ENCODE peak calls at places on chromosome 16, in four cellular contexts. N is Peyer's patch, Q is endothelial cell of umbilical vein, U is spleen. Z is an unnamed sample. For H3K36me3, the result is how much of the 10 kb centered on the place peaks cover.

GRCh38 chr16:67967183-67967955 is 1.1 kb downstream of the SLC12A4 start:
- DNase-seq in N (no peak), Q (peak), U (peak), Z (no peak)

GRCh38 chr16:84844049-84844350 is 24.2 kb downstream of the CRISPLD2 start:
- DNase-seq in N (no peak), Q (no peak), U (no peak), Z (no peak)

GRCh38 chr16:69707920-69708683 is 18.3 kb downstream of the NQO1 start:
- DNase-seq in N (no peak), Q (no peak), U (no peak), Z (no peak)

GRCh38 chr16:4698321-4699029 is 5.1 kb downstream of the NUDT16L1 start:
- DNase-seq in N (peak), Q (no peak), U (peak), Z (no peak)

GRCh38 chr16:297832-298231 is 14.9 kb downstream of the PDIA2 start:
- DNase-seq in N (no peak), Q (no peak), U (no peak), Z (no peak)

GRCh38 chr16:17724242-17724898 is 253.6 kb upstream of the XYLT1 start:
- DNase-seq in N (no peak), Q (no peak), U (no peak), Z (no peak)

GRCh38 chr16:89084814-89085612 is 8.6 kb upstream of the ACSF3 start:
- DNase-seq in N (no peak), Q (no peak), U (peak), Z (no peak)

GRCh38 chr16:85836706-85837582 is 37.4 kb downstream of the COX4I1 start:
- DNase-seq in N (no peak), Q (no peak), U (peak), Z (no peak)

DNA sequence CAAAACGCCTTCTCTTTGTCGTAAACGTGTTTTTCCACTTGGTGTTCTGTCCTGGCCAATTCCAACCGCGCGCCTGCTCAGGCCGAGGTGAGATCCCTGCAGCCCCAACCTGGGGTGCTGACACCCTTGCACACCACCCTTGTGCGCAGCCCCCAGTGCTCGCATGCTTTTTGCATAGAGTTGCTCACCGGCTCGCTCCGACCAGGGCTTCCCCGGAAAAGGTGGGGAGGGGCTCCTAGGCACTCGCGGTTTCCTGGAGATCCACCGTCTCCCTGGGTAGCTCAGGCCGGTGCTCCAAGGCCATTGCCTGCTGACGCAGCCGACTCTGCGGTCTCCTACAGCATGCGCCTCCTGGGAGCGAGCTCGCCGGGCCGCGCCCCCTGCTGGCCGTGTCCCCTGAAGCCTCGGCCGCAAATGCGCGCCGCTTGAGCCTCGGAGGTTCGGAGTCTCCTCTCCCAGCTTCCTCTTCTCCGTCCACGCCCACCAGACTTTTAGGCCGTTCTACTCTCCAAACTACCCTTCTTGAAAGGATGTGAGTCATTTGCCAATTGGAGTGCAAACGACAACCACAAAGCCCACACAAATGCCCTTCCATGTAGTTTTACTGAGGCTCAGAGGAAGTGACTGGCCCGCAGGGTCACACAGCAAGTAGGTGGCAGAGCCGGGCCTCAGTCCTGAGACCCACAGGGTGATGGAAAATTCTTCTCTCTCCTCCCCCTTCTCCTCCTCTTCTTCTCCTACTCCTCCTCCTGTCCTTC is 7.2 kb upstream of the PDP2 start:
- DNase-seq in N (peak), Q (peak), U (peak), Z (peak)
- H3K4me3 ChIP-seq in N (peak), Q (no peak), U (peak), Z (peak)

GRCh38 chr16:2088192-2088631 is 40.4 kb downstream of the TSC2 start:
- DNase-seq in N (no peak), Q (no peak), U (no peak), Z (no peak)
- H3K36me3 ChIP-seq in N (under half), Q (under half), U (half or more), Z (under half)

DNA sequence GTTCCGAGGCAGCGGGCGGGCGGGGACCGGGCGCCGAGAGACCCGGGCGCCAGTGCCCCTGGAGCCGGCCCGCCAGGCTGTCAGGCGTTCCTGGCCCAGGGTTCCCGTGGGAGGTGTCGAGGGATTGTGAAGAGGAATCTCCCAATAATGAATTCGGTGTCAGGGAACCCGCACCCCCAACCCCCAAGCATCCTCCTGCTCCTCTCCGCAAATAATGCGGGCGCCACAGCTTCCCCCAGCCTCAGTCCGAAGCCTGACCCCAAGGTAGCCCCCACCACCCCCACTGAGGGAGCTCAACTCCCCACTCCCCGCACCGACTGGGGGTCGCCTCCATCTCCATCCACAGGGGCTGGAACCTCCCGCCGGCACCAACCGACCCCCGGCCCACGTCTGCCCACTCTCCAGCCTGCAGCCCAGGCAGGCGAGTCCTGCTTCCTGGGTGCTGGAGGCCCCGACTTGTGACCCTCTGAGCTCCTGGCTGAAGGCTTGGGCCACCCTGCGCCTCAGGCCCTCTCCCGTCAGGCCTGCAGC is 641 bp upstream of the CASKIN1 start:
- DNase-seq in N (no peak), Q (no peak), U (no peak), Z (no peak)
- H3K4me3 ChIP-seq in N (no peak), Q (no peak), U (no peak), Z (no peak)

GRCh38 chr16:88013091-88013609 is 61.9 kb downstream of the BANP start:
- DNase-seq in N (no peak), Q (no peak), U (no peak), Z (no peak)
- H3K36me3 ChIP-seq in N (under half), Q (under half), U (half or more), Z (under half)

GRCh38 chr16:30024451-30024850 is 1.5 kb downstream of the C16orf92 start:
- DNase-seq in N (no peak), Q (no peak), U (no peak), Z (no peak)
- H3K4me3 ChIP-seq in N (no peak), Q (no peak), U (no peak), Z (no peak)

DNA sequence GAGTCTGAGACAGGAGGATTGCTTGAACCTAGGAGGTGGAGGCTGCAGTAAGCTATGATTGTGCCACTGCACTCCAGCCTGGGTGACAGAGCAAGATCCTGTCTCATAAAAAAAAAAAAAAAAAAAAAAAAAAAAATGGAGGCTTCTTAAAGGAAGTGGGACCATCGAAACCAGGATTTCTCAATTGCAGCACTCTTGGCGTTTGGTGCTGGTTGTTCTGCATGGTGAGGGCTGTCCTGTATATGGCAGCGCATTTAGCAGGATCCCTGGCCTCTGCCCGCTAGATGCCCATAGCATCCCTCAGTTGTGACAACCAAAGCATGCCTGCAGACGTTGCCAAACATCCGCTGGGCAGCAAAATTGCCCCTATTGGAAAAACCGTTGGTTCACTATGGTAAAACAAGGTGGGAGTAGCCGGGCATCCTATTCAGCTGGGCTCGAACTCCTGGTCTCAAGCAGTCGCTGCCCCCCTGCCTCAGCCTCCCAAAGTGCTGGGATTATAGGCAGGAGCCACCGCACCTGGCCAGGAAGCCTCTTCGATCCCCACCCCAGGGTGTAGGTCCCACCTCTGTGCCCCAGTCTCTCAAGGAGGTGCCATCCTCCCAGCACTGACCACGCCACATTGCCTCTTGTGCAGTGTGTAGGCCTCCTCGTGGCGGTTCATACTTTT is 6.5 kb upstream of the NPIPB7 start:
- DNase-seq in N (no peak), Q (no peak), U (no peak), Z (no peak)
- H3K36me3 ChIP-seq in N (under half), Q (under half), U (half or more), Z (under half)

DNA sequence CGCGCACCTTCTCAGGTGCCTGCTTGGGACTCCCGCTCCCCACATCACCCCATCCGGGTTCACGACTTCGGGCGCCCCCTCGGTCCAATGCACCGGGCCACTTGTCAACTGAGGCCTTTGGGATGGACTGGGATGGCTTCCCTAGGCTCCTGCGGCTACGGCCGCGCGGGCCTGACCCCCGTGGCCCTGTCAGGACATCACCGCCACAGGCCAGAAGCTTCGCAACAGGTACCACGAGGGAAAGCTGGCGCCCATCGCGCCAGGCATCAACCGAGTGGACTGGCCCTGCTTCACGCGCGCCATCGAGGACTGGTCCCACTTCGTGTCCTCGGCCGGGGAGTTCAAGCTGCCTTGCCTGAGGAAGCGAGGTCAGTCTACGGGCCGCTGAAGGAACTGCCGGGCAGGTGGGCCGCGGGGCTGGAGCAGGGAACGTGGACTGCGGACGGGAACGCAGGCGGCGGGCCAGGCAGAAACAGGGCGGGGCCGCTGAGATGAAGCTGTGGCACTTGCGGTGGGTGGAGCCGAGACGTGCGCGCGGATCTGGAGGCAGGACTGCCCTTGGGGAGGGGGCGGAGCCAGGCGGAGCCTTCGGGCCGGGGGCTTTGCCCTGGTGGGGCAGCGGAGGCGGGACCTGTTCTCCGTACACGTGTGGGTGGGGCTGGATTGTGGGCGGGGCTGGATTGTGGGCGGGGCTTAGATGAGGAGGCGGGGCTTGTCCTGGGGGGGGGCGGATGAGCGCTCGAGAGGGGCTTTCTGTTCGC is 13.7 kb upstream of the CNGB1 start:
- DNase-seq in N (peak), Q (peak), U (peak), Z (peak)
- H3K4me3 ChIP-seq in N (peak), Q (peak), U (peak), Z (peak)

DNA sequence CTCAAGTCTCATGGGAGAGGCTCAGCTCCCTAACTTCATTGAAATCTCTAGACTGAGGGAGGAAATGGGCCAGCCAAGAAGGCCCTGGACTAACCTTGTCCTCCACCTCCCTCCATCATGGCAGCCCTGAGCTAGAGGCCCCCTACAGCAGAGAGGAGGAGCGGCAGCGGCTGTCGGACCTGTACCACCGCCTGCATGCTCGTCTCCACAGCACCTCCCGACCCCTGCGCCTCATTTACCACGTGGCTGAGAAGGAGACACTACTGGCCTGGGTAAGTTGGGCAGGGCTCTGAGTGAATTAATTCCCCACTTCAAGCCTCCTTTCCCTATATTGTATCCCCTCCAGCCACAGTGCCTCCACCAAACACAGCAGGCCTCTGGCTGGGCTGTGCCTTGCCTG is 3.8 kb upstream of the SYCE1L start:
- DNase-seq in N (no peak), Q (no peak), U (peak), Z (no peak)
- H3K36me3 ChIP-seq in N (under half), Q (under half), U (half or more), Z (under half)

GRCh38 chr16:65745201-65745600 is 621.3 kb upstream of the CDH5 start:
- DNase-seq in N (no peak), Q (no peak), U (no peak), Z (no peak)
- H3K4me3 ChIP-seq in N (no peak), Q (no peak), U (no peak), Z (no peak)

GRCh38 chr16:87335968-87336849 is 19.0 kb upstream of the C16orf95 start:
- DNase-seq in N (no peak), Q (no peak), U (no peak), Z (no peak)
- H3K36me3 ChIP-seq in N (under half), Q (under half), U (half or more), Z (under half)

Z was measured in CD8-positive, alpha-beta T cell.